ENCODE peak calls at places on chromosome 22, in five cellular contexts. One of them, this sample, is unnamed.

GRCh38 chr22:44758970-44759365 is 6.6 kb downstream of the ARHGAP8 start:
- DNase-seq in activated T-helper 1 cell treated with anti-CD3 and anti-CD28 coated beads, Interleukin-12 subunit alpha, Interleukin-12 subunit beta, Interleukin-2, Interleukin-4 antibody, amounts not matched to agents 30 ng/mL and 10 ng/mL and 1 ng/mL, durations not matched to agents 14 hours and 24 hours and 36 hours: no peak
- DNase-seq in H9: no peak
- DNase-seq in lung microvascular endothelial cell: no peak
- DNase-seq in SK-N-DZ: no peak
- DNase-seq in this sample: no peak

GRCh38 chr22:37521236-37521739 is 2.1 kb upstream of the CARD10 start:
- DNase-seq in H9: no peak
- DNase-seq in lung microvascular endothelial cell: no peak
- DNase-seq in activated T-helper 1 cell treated with anti-CD3 and anti-CD28 coated beads, Interleukin-12 subunit alpha, Interleukin-12 subunit beta, Interleukin-2, Interleukin-4 antibody, amounts not matched to agents 30 ng/mL and 10 ng/mL and 1 ng/mL, durations not matched to agents 14 hours and 24 hours and 36 hours: no peak
- DNase-seq in SK-N-DZ: no peak
- DNase-seq in this sample: no peak

GRCh38 chr22:22882033-22882717 is 5.4 kb upstream of the IGLL5 start:
- DNase-seq in activated T-helper 1 cell treated with anti-CD3 and anti-CD28 coated beads, Interleukin-12 subunit alpha, Interleukin-12 subunit beta, Interleukin-2, Interleukin-4 antibody, amounts not matched to agents 30 ng/mL and 10 ng/mL and 1 ng/mL, durations not matched to agents 14 hours and 24 hours and 36 hours: no peak
- DNase-seq in H9: peak
- DNase-seq in lung microvascular endothelial cell: no peak
- DNase-seq in SK-N-DZ: no peak
- DNase-seq in this sample: no peak

GRCh38 chr22:43996170-43996980 is 27.7 kb upstream of the PARVB start:
- DNase-seq in lung microvascular endothelial cell: peak
- DNase-seq in SK-N-DZ: no peak
- DNase-seq in activated T-helper 1 cell treated with anti-CD3 and anti-CD28 coated beads, Interleukin-12 subunit alpha, Interleukin-12 subunit beta, Interleukin-2, Interleukin-4 antibody, amounts not matched to agents 30 ng/mL and 10 ng/mL and 1 ng/mL, durations not matched to agents 14 hours and 24 hours and 36 hours: peak
- DNase-seq in H9: no peak
- DNase-seq in this sample: no peak

GRCh38 chr22:39312410-39312809 is 7.0 kb downstream of the RPL3 start:
- DNase-seq in H9: peak
- DNase-seq in SK-N-DZ: no peak
- DNase-seq in lung microvascular endothelial cell: peak
- DNase-seq in activated T-helper 1 cell treated with anti-CD3 and anti-CD28 coated beads, Interleukin-12 subunit alpha, Interleukin-12 subunit beta, Interleukin-2, Interleukin-4 antibody, amounts not matched to agents 30 ng/mL and 10 ng/mL and 1 ng/mL, durations not matched to agents 14 hours and 24 hours and 36 hours: no peak
- DNase-seq in this sample: peak

GRCh38 chr22:28620244-28620922 is 59.3 kb downstream of the TTC28 start:
- DNase-seq in activated T-helper 1 cell treated with anti-CD3 and anti-CD28 coated beads, Interleukin-12 subunit alpha, Interleukin-12 subunit beta, Interleukin-2, Interleukin-4 antibody, amounts not matched to agents 30 ng/mL and 10 ng/mL and 1 ng/mL, durations not matched to agents 14 hours and 24 hours and 36 hours: no peak
- DNase-seq in SK-N-DZ: no peak
- DNase-seq in H9: no peak
- DNase-seq in lung microvascular endothelial cell: no peak
- DNase-seq in this sample: no peak

GRCh38 chr22:43320943-43321900 is 21.9 kb downstream of the SCUBE1 start:
- DNase-seq in activated T-helper 1 cell treated with anti-CD3 and anti-CD28 coated beads, Interleukin-12 subunit alpha, Interleukin-12 subunit beta, Interleukin-2, Interleukin-4 antibody, amounts not matched to agents 30 ng/mL and 10 ng/mL and 1 ng/mL, durations not matched to agents 14 hours and 24 hours and 36 hours: no peak
- DNase-seq in lung microvascular endothelial cell: no peak
- DNase-seq in H9: no peak
- DNase-seq in SK-N-DZ: no peak
- DNase-seq in this sample: no peak

GRCh38 chr22:37623075-37624016 is 14.7 kb downstream of the GGA1 start:
- DNase-seq in H9: peak
- DNase-seq in lung microvascular endothelial cell: peak
- DNase-seq in activated T-helper 1 cell treated with anti-CD3 and anti-CD28 coated beads, Interleukin-12 subunit alpha, Interleukin-12 subunit beta, Interleukin-2, Interleukin-4 antibody, amounts not matched to agents 30 ng/mL and 10 ng/mL and 1 ng/mL, durations not matched to agents 14 hours and 24 hours and 36 hours: peak
- DNase-seq in SK-N-DZ: peak
- DNase-seq in this sample: no peak

GRCh38 chr22:30804626-30805025 is 110.0 kb downstream of the OSBP2 start:
- DNase-seq in SK-N-DZ: no peak
- DNase-seq in lung microvascular endothelial cell: peak
- DNase-seq in H9: no peak
- DNase-seq in activated T-helper 1 cell treated with anti-CD3 and anti-CD28 coated beads, Interleukin-12 subunit alpha, Interleukin-12 subunit beta, Interleukin-2, Interleukin-4 antibody, amounts not matched to agents 30 ng/mL and 10 ng/mL and 1 ng/mL, durations not matched to agents 14 hours and 24 hours and 36 hours: no peak
- DNase-seq in this sample: no peak

GRCh38 chr22:38353142-38353629 is 36.0 kb upstream of the CSNK1E start:
- DNase-seq in activated T-helper 1 cell treated with anti-CD3 and anti-CD28 coated beads, Interleukin-12 subunit alpha, Interleukin-12 subunit beta, Interleukin-2, Interleukin-4 antibody, amounts not matched to agents 30 ng/mL and 10 ng/mL and 1 ng/mL, durations not matched to agents 14 hours and 24 hours and 36 hours: peak
- DNase-seq in lung microvascular endothelial cell: peak
- DNase-seq in H9: peak
- DNase-seq in SK-N-DZ: peak
- DNase-seq in this sample: no peak

GRCh38 chr22:20061481-20061861 is 18.6 kb upstream of the DGCR8 start:
- DNase-seq in lung microvascular endothelial cell: peak
- DNase-seq in SK-N-DZ: no peak
- DNase-seq in activated T-helper 1 cell treated with anti-CD3 and anti-CD28 coated beads, Interleukin-12 subunit alpha, Interleukin-12 subunit beta, Interleukin-2, Interleukin-4 antibody, amounts not matched to agents 30 ng/mL and 10 ng/mL and 1 ng/mL, durations not matched to agents 14 hours and 24 hours and 36 hours: no peak
- DNase-seq in H9: no peak
- DNase-seq in this sample: no peak

GRCh38 chr22:35900483-35901168 is 128.0 kb downstream of the RBFOX2 start:
- DNase-seq in activated T-helper 1 cell treated with anti-CD3 and anti-CD28 coated beads, Interleukin-12 subunit alpha, Interleukin-12 subunit beta, Interleukin-2, Interleukin-4 antibody, amounts not matched to agents 30 ng/mL and 10 ng/mL and 1 ng/mL, durations not matched to agents 14 hours and 24 hours and 36 hours: no peak
- DNase-seq in SK-N-DZ: no peak
- DNase-seq in H9: no peak
- DNase-seq in lung microvascular endothelial cell: peak
- DNase-seq in this sample: no peak

GRCh38 chr22:23270212-23270733 is 90.0 kb downstream of the BCR start:
- DNase-seq in activated T-helper 1 cell treated with anti-CD3 and anti-CD28 coated beads, Interleukin-12 subunit alpha, Interleukin-12 subunit beta, Interleukin-2, Interleukin-4 antibody, amounts not matched to agents 30 ng/mL and 10 ng/mL and 1 ng/mL, durations not matched to agents 14 hours and 24 hours and 36 hours: no peak
- DNase-seq in H9: no peak
- DNase-seq in SK-N-DZ: no peak
- DNase-seq in lung microvascular endothelial cell: no peak
- DNase-seq in this sample: no peak

GRCh38 chr22:20437253-20438065 is at the start of gene SCARF2:
- DNase-seq in H9: peak
- DNase-seq in SK-N-DZ: peak
- DNase-seq in lung microvascular endothelial cell: peak
- DNase-seq in activated T-helper 1 cell treated with anti-CD3 and anti-CD28 coated beads, Interleukin-12 subunit alpha, Interleukin-12 subunit beta, Interleukin-2, Interleukin-4 antibody, amounts not matched to agents 30 ng/mL and 10 ng/mL and 1 ng/mL, durations not matched to agents 14 hours and 24 hours and 36 hours: no peak
- DNase-seq in this sample: no peak

GRCh38 chr22:49166211-49166610 is 661.5 kb downstream of the BRD1 start:
- DNase-seq in SK-N-DZ: no peak
- DNase-seq in activated T-helper 1 cell treated with anti-CD3 and anti-CD28 coated beads, Interleukin-12 subunit alpha, Interleukin-12 subunit beta, Interleukin-2, Interleukin-4 antibody, amounts not matched to agents 30 ng/mL and 10 ng/mL and 1 ng/mL, durations not matched to agents 14 hours and 24 hours and 36 hours: no peak
- DNase-seq in lung microvascular endothelial cell: no peak
- DNase-seq in H9: no peak
- DNase-seq in this sample: no peak

GRCh38 chr22:23248583-23248982 is 68.3 kb downstream of the BCR start:
- DNase-seq in lung microvascular endothelial cell: peak
- DNase-seq in activated T-helper 1 cell treated with anti-CD3 and anti-CD28 coated beads, Interleukin-12 subunit alpha, Interleukin-12 subunit beta, Interleukin-2, Interleukin-4 antibody, amounts not matched to agents 30 ng/mL and 10 ng/mL and 1 ng/mL, durations not matched to agents 14 hours and 24 hours and 36 hours: no peak
- DNase-seq in H9: peak
- DNase-seq in SK-N-DZ: no peak
- DNase-seq in this sample: peak

GRCh38 chr22:44409691-44410316 is 88.2 kb downstream of the RTL6 start:
- DNase-seq in activated T-helper 1 cell treated with anti-CD3 and anti-CD28 coated beads, Interleukin-12 subunit alpha, Interleukin-12 subunit beta, Interleukin-2, Interleukin-4 antibody, amounts not matched to agents 30 ng/mL and 10 ng/mL and 1 ng/mL, durations not matched to agents 14 hours and 24 hours and 36 hours: no peak
- DNase-seq in SK-N-DZ: no peak
- DNase-seq in lung microvascular endothelial cell: no peak
- DNase-seq in H9: peak
- DNase-seq in this sample: no peak

GRCh38 chr22:31652129-31652528 is 9.9 kb downstream of the PISD start:
- DNase-seq in H9: no peak
- DNase-seq in SK-N-DZ: no peak
- DNase-seq in activated T-helper 1 cell treated with anti-CD3 and anti-CD28 coated beads, Interleukin-12 subunit alpha, Interleukin-12 subunit beta, Interleukin-2, Interleukin-4 antibody, amounts not matched to agents 30 ng/mL and 10 ng/mL and 1 ng/mL, durations not matched to agents 14 hours and 24 hours and 36 hours: no peak
- DNase-seq in lung microvascular endothelial cell: no peak
- DNase-seq in this sample: no peak

GRCh38 chr22:43142881-43143562 is at the start of gene MCAT:
- DNase-seq in SK-N-DZ: peak
- DNase-seq in H9: peak
- DNase-seq in lung microvascular endothelial cell: peak
- DNase-seq in activated T-helper 1 cell treated with anti-CD3 and anti-CD28 coated beads, Interleukin-12 subunit alpha, Interleukin-12 subunit beta, Interleukin-2, Interleukin-4 antibody, amounts not matched to agents 30 ng/mL and 10 ng/mL and 1 ng/mL, durations not matched to agents 14 hours and 24 hours and 36 hours: peak
- DNase-seq in this sample: peak

GRCh38 chr22:49034836-49035817 is 792.5 kb downstream of the BRD1 start:
- DNase-seq in lung microvascular endothelial cell: no peak
- DNase-seq in SK-N-DZ: no peak
- DNase-seq in activated T-helper 1 cell treated with anti-CD3 and anti-CD28 coated beads, Interleukin-12 subunit alpha, Interleukin-12 subunit beta, Interleukin-2, Interleukin-4 antibody, amounts not matched to agents 30 ng/mL and 10 ng/mL and 1 ng/mL, durations not matched to agents 14 hours and 24 hours and 36 hours: no peak
- DNase-seq in H9: no peak
- DNase-seq in this sample: no peak

GRCh38 chr22:23652286-23652685 is 20.2 kb upstream of the DRICH1 start:
- DNase-seq in SK-N-DZ: no peak
- DNase-seq in H9: no peak
- DNase-seq in activated T-helper 1 cell treated with anti-CD3 and anti-CD28 coated beads, Interleukin-12 subunit alpha, Interleukin-12 subunit beta, Interleukin-2, Interleukin-4 antibody, amounts not matched to agents 30 ng/mL and 10 ng/mL and 1 ng/mL, durations not matched to agents 14 hours and 24 hours and 36 hours: no peak
- DNase-seq in lung microvascular endothelial cell: no peak
- DNase-seq in this sample: no peak

GRCh38 chr22:23763579-23764331 is 965 bp downstream of the C22orf15 start:
- DNase-seq in lung microvascular endothelial cell: no peak
- DNase-seq in H9: peak
- DNase-seq in activated T-helper 1 cell treated with anti-CD3 and anti-CD28 coated beads, Interleukin-12 subunit alpha, Interleukin-12 subunit beta, Interleukin-2, Interleukin-4 antibody, amounts not matched to agents 30 ng/mL and 10 ng/mL and 1 ng/mL, durations not matched to agents 14 hours and 24 hours and 36 hours: peak
- DNase-seq in SK-N-DZ: no peak
- DNase-seq in this sample: no peak

This sample was measured in NCI-H774.